ENCODE peak calls at places on chromosomes 6 and 20, in seven cellular contexts. V is GM12892, Q is GM12878, M is SK-N-SH, L is H1, U is HepG2, N is K562. Z is an unnamed sample.

GRCh38 chr20:14360386-14360785 is 23.0 kb upstream of the FLRT3 start:
- DNase-seq in V (no peak), Q (no peak), M (no peak), L (no peak), U (no peak), N (no peak), Z (no peak)

GRCh38 chr20:35912877-35913276 is 41.4 kb downstream of the SCAND1 start:
- DNase-seq in V (no peak), Q (no peak), M (no peak), L (no peak), U (no peak), N (no peak), Z (no peak)

GRCh38 chr6:94859924-94860323 is 717.4 kb upstream of the MANEA start:
- DNase-seq in V (no peak), Q (no peak), M (no peak), L (no peak), U (no peak), N (no peak), Z (no peak)

GRCh38 chr6:149170564-149171452 is 146.7 kb upstream of the TAB2 start:
- DNase-seq in V (no peak), Q (no peak), M (peak), L (no peak), U (no peak), N (peak), Z (no peak)

GRCh38 chr20:32240220-32240619 is 32.5 kb downstream of the POFUT1 start:
- DNase-seq in V (no peak), Q (no peak), M (peak), L (peak), U (no peak), N (no peak), Z (no peak)

GRCh38 chr6:81763968-81764367 is 11.5 kb upstream of the TENT5A start:
- DNase-seq in V (no peak), Q (no peak), M (no peak), L (no peak), U (peak), N (no peak), Z (no peak)

GRCh38 chr6:33162471-33162870 is 29.8 kb downstream of the COL11A2 start:
- DNase-seq in V (no peak), Q (no peak), M (peak), L (no peak), U (no peak), N (no peak), Z (peak)

GRCh38 chr20:6411651-6412050 is 288.8 kb upstream of the FERMT1 start:
- DNase-seq in V (no peak), Q (no peak), M (no peak), L (no peak), U (no peak), N (no peak), Z (no peak)

GRCh38 chr6:17714879-17715860 is 8.4 kb upstream of the NUP153 start:
- DNase-seq in V (no peak), Q (no peak), M (no peak), L (no peak), U (no peak), N (peak), Z (no peak)

GRCh38 chr6:149567194-149567586 is 1.0 kb downstream of the GINM1 start:
- DNase-seq in V (no peak), Q (no peak), M (no peak), L (no peak), U (no peak), N (no peak), Z (no peak)

GRCh38 chr6:157019115-157019628 is 242.0 kb downstream of the ARID1B start:
- DNase-seq in V (no peak), Q (no peak), M (peak), L (no peak), U (peak), N (peak), Z (no peak)

GRCh38 chr20:3165473-3166337 is 6.0 kb upstream of the FASTKD5 start:
- DNase-seq in V (peak), Q (no peak), M (no peak), L (no peak), U (no peak), N (no peak), Z (no peak)

GRCh38 chr20:23697947-23698346 is 9.1 kb upstream of the CST4 start:
- DNase-seq in V (no peak), Q (no peak), M (no peak), L (no peak), U (no peak), N (no peak), Z (no peak)

GRCh38 chr6:100568255-100568654 is 103.5 kb upstream of the SIM1 start:
- DNase-seq in V (no peak), Q (no peak), M (no peak), L (no peak), U (no peak), N (no peak), Z (no peak)

GRCh38 chr6:112640895-112641294 is 293.8 kb downstream of the RFPL4B start:
- DNase-seq in V (no peak), Q (no peak), M (peak), L (no peak), U (no peak), N (no peak), Z (no peak)

GRCh38 chr20:44196278-44196677 is 9.3 kb upstream of the JPH2 start:
- DNase-seq in V (no peak), Q (no peak), M (no peak), L (no peak), U (no peak), N (no peak), Z (no peak)

GRCh38 chr20:62069741-62070216 is 4.1 kb upstream of the TAF4 start:
- DNase-seq in V (no peak), Q (no peak), M (no peak), L (no peak), U (no peak), N (no peak), Z (no peak)

GRCh38 chr20:61487346-61488022 is 235.4 kb downstream of the CDH4 start:
- DNase-seq in V (no peak), Q (no peak), M (no peak), L (no peak), U (no peak), N (no peak), Z (no peak)

GRCh38 chr6:14542670-14543366 is 425.2 kb downstream of the CD83 start:
- DNase-seq in V (no peak), Q (peak), M (no peak), L (no peak), U (no peak), N (peak), Z (no peak)

GRCh38 chr6:42813906-42814444 is 32.1 kb downstream of the BICRAL start:
- DNase-seq in V (no peak), Q (no peak), M (no peak), L (no peak), U (no peak), N (no peak), Z (no peak)

GRCh38 chr6:148348778-148349177 is 6.1 kb downstream of the SASH1 start:
- DNase-seq in V (no peak), Q (no peak), M (no peak), L (no peak), U (no peak), N (no peak), Z (no peak)

GRCh38 chr6:89826029-89826528 is 3.6 kb upstream of the CASP8AP2 start:
- DNase-seq in V (no peak), Q (no peak), M (no peak), L (no peak), U (no peak), N (no peak), Z (no peak)

GRCh38 chr20:52047811-52048302 is 143.7 kb downstream of the ZFP64 start:
- DNase-seq in V (no peak), Q (no peak), M (no peak), L (peak), U (no peak), N (no peak), Z (no peak)

GRCh38 chr6:134249759-134250602 is 67.9 kb downstream of the SGK1 start:
- DNase-seq in V (no peak), Q (no peak), M (no peak), L (no peak), U (peak), N (peak), Z (no peak)

GRCh38 chr6:143325379-143326140 is 124.9 kb downstream of the ADAT2 start:
- DNase-seq in V (no peak), Q (no peak), M (no peak), L (no peak), U (no peak), N (no peak), Z (no peak)

GRCh38 chr20:50085481-50086365 is 27.2 kb downstream of the UBE2V1 start:
- DNase-seq in V (peak), Q (no peak), M (peak), L (no peak), U (peak), N (peak), Z (peak)

GRCh38 chr6:142071981-142072380 is 60.7 kb upstream of the GJE1 start:
- DNase-seq in V (no peak), Q (no peak), M (no peak), L (no peak), U (peak), N (peak), Z (no peak)

GRCh38 chr20:63061051-63061531 is 54.3 kb upstream of the BHLHE23 start:
- DNase-seq in V (no peak), Q (no peak), M (no peak), L (peak), U (no peak), N (no peak), Z (no peak)

GRCh38 chr6:87730310-87730709 is 28.3 kb upstream of the AKIRIN2 start:
- DNase-seq in V (no peak), Q (no peak), M (no peak), L (no peak), U (peak), N (no peak), Z (no peak)
- TF ChIP-seq TAF1 in V (no peak), Q (no peak), M (no peak), L (no peak), U (no peak), N (no peak), Z (no peak)

DNA sequence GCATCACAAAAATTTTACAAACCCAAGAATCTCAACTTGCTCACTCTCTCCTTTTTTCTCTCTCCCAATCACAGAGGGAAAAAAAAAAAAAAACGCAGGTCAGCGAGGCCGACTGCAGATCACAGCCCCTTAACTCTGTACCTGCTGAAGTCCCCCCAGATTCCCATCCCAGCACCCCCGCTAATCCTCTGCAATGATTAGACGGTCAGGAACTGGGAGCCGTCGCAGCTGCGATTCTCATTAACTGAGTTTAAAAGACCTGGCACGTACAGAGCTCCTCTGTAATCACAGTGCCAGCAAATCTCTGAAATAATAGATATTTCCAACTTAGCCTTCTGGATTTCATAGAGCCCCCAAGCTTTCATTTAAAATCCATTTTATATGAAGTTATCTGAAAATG is 84.4 kb downstream of the ANKRD60 start:
- DNase-seq in V (no peak), Q (no peak), M (no peak), L (no peak), U (no peak), N (no peak), Z (no peak)
- TF ChIP-seq TAF1 in V (no peak), Q (no peak), M (no peak), L (no peak), U (no peak), N (no peak), Z (no peak)

DNA sequence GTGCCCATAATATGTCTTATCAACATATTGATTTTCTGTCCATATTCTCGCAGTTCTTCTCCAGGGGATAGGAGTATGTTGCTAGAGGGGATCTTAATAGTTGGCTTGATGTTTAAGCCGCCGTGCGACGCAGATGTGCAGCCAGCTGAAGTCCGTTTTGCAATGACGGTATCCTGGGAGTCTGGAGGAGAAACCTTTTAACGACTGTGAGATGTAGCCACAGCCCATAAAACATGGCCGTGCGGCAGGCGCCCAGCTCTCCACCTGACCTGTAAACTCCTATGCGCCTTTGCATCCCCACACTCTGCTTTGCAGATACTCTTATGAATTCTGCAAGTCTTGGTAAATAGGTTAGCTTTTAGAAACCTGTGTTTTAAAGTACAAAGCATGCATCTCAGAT is 36.9 kb downstream of the BMP6 start:
- DNase-seq in V (no peak), Q (no peak), M (no peak), L (no peak), U (no peak), N (no peak), Z (no peak)
- TF ChIP-seq TAF1 in V (no peak), Q (no peak), M (no peak), L (no peak), U (no peak), N (no peak), Z (no peak)

GRCh38 chr6:163352966-163353365 is 61.6 kb upstream of the QKI start:
- DNase-seq in V (no peak), Q (no peak), M (no peak), L (no peak), U (no peak), N (no peak), Z (no peak)

GRCh38 chr6:163354779-163355431 is 59.6 kb upstream of the QKI start:
- DNase-seq in V (no peak), Q (peak), M (peak), L (no peak), U (no peak), N (no peak), Z (no peak)

GRCh38 chr6:163354085-163354484 is 60.4 kb upstream of the QKI start:
- DNase-seq in V (no peak), Q (no peak), M (no peak), L (no peak), U (no peak), N (peak), Z (no peak)

GRCh38 chr6:163349696-163350095 is 64.8 kb upstream of the QKI start:
- DNase-seq in V (no peak), Q (no peak), M (no peak), L (no peak), U (no peak), N (no peak), Z (no peak)

DNA sequence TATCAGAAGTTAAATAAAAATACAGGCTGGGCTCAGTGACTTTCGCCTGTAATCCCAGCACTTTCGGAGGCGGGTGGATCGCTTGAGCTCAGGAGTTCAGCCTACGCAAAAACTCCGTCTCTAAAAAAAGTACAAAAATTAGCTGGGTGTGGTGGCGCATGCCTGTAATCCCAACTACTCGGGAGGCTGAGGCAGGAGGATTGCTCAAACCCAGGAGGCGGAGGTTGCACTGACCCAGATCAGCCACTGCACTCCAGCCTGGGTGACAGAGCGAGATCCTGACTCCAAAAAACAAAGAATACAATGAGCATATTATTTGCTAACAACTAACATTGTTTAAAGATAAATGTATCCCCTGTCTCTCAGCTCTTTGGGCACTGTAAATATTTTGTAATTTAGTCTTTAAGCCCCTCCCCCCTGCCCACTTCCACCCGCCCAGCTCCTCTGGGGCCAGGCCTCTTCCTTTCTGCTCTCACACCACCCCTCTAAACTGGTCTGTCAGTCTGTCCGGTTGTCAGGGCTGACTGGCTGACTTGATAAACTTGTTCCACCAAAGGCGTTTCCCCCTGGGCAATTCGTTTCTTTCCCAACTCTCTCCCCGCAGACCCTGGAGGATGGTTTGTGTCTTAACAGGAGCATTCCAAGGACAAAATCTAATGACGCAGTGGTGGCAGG is 62.4 kb upstream of the QKI start:
- DNase-seq in V (no peak), Q (no peak), M (no peak), L (no peak), U (no peak), N (no peak), Z (no peak)
- TF ChIP-seq TAF1 in V (no peak), Q (no peak), M (no peak), L (no peak), U (no peak), N (no peak), Z (no peak)

DNA sequence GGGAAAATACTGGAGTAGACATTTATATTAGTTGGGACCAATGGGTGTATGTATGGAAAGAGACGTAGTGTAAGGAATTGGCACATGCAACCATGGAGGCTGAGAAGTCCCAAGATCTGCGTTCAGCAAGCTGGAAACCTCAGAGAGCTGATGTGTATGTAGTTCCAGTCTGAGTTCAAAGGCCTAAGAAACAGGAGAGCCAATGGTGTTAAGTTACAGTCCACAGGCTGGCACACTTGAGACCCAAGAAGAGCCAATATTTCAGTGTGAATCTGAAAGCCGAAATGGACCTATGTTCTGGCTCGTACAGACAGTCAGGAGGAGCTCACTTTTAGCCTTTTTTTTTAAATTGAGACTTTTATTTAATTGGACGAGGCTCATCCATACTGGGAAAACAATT is 244.2 kb downstream of the CDKAL1 start:
- DNase-seq in V (no peak), Q (no peak), M (no peak), L (no peak), U (no peak), N (no peak), Z (no peak)
- TF ChIP-seq TAF1 in V (no peak), Q (no peak), M (no peak), L (no peak), U (no peak), N (no peak), Z (no peak)

GRCh38 chr6:151321438-151321837 is 69.9 kb downstream of the ZBTB2 start:
- DNase-seq in V (no peak), Q (no peak), M (no peak), L (no peak), U (no peak), N (no peak), Z (no peak)

GRCh38 chr6:151324079-151324825 is 67.1 kb downstream of the ZBTB2 start:
- DNase-seq in V (peak), Q (peak), M (peak), L (peak), U (peak), N (peak), Z (peak)

GRCh38 chr6:151327079-151327478 is 64.3 kb downstream of the ZBTB2 start:
- DNase-seq in V (no peak), Q (no peak), M (no peak), L (no peak), U (no peak), N (no peak), Z (no peak)

GRCh38 chr6:151322570-151322969 is 68.8 kb downstream of the ZBTB2 start:
- DNase-seq in V (no peak), Q (no peak), M (no peak), L (no peak), U (peak), N (peak), Z (no peak)

DNA sequence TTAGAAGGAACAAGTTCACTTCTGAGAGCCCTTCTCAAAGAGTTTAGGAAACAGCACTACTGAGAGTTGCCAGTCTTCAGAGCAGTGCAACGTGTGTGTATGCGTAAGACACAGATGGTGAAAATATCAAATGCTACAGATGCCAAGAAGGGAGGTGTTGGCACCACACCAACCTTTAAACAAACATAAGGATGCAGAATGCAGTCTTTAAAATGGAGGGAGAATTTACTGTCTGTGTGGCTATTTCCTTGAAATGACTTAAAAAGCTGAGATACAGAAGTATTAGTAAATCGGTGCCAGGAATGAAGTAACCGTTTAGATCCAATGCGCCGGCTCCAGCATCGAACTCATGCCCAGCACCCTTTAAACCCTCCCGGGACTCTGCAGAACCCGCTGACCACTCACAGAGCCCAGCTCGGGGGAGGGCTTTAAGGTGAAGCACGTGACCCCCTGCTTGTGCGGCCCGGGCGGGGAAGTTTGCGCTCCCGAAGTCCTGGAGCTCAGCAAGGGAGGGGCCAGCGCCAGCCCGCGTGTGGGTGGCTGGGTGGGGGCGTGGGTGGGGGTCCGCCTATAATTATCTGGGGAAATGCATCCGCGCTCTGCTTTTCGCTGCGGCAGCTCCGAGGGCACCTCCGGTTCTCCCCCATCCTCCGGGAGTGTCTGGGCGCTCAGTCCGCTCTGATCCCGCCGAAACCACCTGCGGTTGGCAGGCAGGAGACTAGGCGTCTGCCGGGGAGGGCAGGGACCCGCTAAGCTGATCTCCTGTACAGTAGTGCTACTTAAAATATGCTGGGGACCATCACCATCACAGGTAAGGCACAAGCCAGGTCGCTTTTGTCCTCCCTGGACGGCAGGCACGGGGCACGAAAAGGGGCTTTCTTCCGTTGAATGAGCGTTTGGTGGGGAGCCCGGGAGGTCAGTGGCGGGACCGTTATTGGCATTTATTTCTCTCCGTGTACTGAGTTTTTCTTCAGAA is 66.0 kb downstream of the ZBTB2 start:
- DNase-seq in V (no peak), Q (no peak), M (peak), L (no peak), U (peak), N (no peak), Z (no peak)
- TF ChIP-seq TAF1 in V (no peak), Q (no peak), M (no peak), L (no peak), U (no peak), N (no peak), Z (no peak)